ENCODE peak calls at places on chromosome 7, in six cellular contexts. T is NAMALWA, S is NCI-H1105, V is Kasumi-1, D is A172, H is OCI-LY7. F is an unnamed sample.

GRCh38 chr7:118872568-118872967 is 648.1 kb downstream of the ANKRD7 start:
- DNase-seq in T (no peak), S (no peak), V (no peak), D (peak; percentile 8), H (no peak), F (no peak)

GRCh38 chr7:126499481-126499880 is 753.3 kb downstream of the GRM8 start:
- DNase-seq in T (no peak), S (no peak), V (no peak), D (no peak), H (no peak), F (no peak)

GRCh38 chr7:37510043-37510634 is 61.5 kb upstream of the ELMO1 start:
- DNase-seq in T (peak; percentile 65), S (no peak), V (peak; percentile 65), D (no peak), H (peak; percentile 6), F (no peak)

GRCh38 chr7:123319911-123320310 is 120.1 kb upstream of the SLC13A1 start:
- DNase-seq in T (no peak), S (no peak), V (no peak), D (no peak), H (no peak), F (no peak)

GRCh38 chr7:79953130-79953529 is 181.5 kb upstream of the GNAI1 start:
- DNase-seq in T (no peak), S (no peak), V (no peak), D (no peak), H (no peak), F (no peak)

GRCh38 chr7:91892821-91893340 is 12.4 kb upstream of the MTERF1 start:
- DNase-seq in T (no peak), S (no peak), V (no peak), D (peak; percentile 72), H (no peak), F (no peak)

GRCh38 chr7:92751902-92752901 is 84.2 kb downstream of the CDK6 start:
- DNase-seq in T (no peak), S (no peak), V (no peak), D (peak; percentile 87), H (no peak), F (no peak)

GRCh38 chr7:13021566-13021965 is 334.1 kb downstream of the ARL4A start:
- DNase-seq in T (no peak), S (no peak), V (no peak), D (no peak), H (no peak), F (no peak)

GRCh38 chr7:66768865-66769832 is 28.6 kb downstream of the RABGEF1 start:
- DNase-seq in T (no peak), S (no peak), V (peak; percentile 2), D (no peak), H (peak; percentile 37), F (no peak)

GRCh38 chr7:65722361-65722792 is 150.5 kb upstream of the VKORC1L1 start:
- DNase-seq in T (peak; percentile 79), S (peak; percentile 87), V (peak; percentile 14), D (peak; percentile 41), H (peak; percentile 62), F (peak; percentile 30)

GRCh38 chr7:112453505-112454171 is 3.4 kb downstream of the IFRD1 start:
- DNase-seq in T (no peak), S (no peak), V (no peak), D (peak; percentile 22), H (no peak), F (no peak)

GRCh38 chr7:6446977-6447588 is 671 bp downstream of the DAGLB start:
- DNase-seq in T (peak; percentile 80), S (peak; percentile 67), V (peak; percentile 45), D (peak; percentile 94), H (peak; percentile 73), F (no peak)

GRCh38 chr7:134686782-134687181 is 40.1 kb downstream of the BPGM start:
- DNase-seq in T (no peak), S (no peak), V (no peak), D (no peak), H (no peak), F (no peak)

GRCh38 chr7:145036592-145037386 is 200.9 kb upstream of the TPK1 start:
- DNase-seq in T (peak; percentile 83), S (peak; percentile 35), V (peak; percentile 45), D (peak; percentile 28), H (peak; percentile 65), F (peak; percentile 1)

GRCh38 chr7:150799741-150800575 is at the start of gene TMEM176B:
- DNase-seq in T (no peak), S (no peak), V (no peak), D (no peak), H (no peak), F (no peak)

GRCh38 chr7:5625938-5626337 is 155.5 kb downstream of the RNF216 start:
- DNase-seq in T (no peak), S (no peak), V (no peak), D (peak; percentile 83), H (no peak), F (no peak)

GRCh38 chr7:22990588-22990949 is 23.4 kb downstream of the HYCC1 start:
- DNase-seq in T (peak; percentile 50), S (no peak), V (no peak), D (peak; percentile 69), H (no peak), F (no peak)

F was measured in effector memory CD4-positive, alpha-beta T cell.